ENCODE peak calls at places on chromosomes 16 and 17, in six cellular contexts. D is Daoy; V is ovary; A is stimulated activated CD8-positive, alpha-beta memory T cell treated with anti-CD3 and anti-CD28 coated beads, Interleukin-15, amount 100 ng/mL, for 48 hours; W is T-helper 17 cell; H is cardiac fibroblast. R is an unnamed sample.

GRCh38 chr17:951388-952132 is 28.0 kb downstream of the NXN start:
- DNase-seq in V (no peak), A (no peak), H (peak), D (peak), W (no peak), R (peak)

GRCh38 chr17:64282753-64283080 is 19.7 kb upstream of the TEX2 start:
- DNase-seq in D (no peak), V (no peak), W (no peak), A (no peak), H (no peak), R (no peak)

GRCh38 chr17:72426321-72426720 is 305.5 kb downstream of the SOX9 start:
- DNase-seq in V (no peak), W (no peak), H (no peak), A (no peak), D (no peak), R (no peak)

GRCh38 chr16:84357191-84357651 is 11.1 kb upstream of the ATP2C2 start:
- DNase-seq in D (peak), V (no peak), W (no peak), H (peak), A (peak), R (no peak)

GRCh38 chr16:397135-397661 is at the start of gene NME4:
- DNase-seq in A (no peak), V (peak), H (peak), W (no peak), D (peak), R (peak)

GRCh38 chr17:2867441-2868424 is 71.5 kb downstream of the RAP1GAP2 start:
- DNase-seq in H (peak), D (peak), A (no peak), W (no peak), V (no peak), R (no peak)

GRCh38 chr16:69763557-69763942 is 1.4 kb downstream of the WWP2 start:
- DNase-seq in W (no peak), A (no peak), V (no peak), D (no peak), H (no peak), R (peak)

GRCh38 chr17:44223574-44224046 is 4.1 kb upstream of the UBTF start:
- DNase-seq in A (no peak), H (peak), W (no peak), D (peak), V (peak), R (peak)

GRCh38 chr17:2395258-2396170 is 5.3 kb downstream of the MNT start:
- DNase-seq in H (peak), A (no peak), V (peak), W (no peak), D (peak), R (no peak)

GRCh38 chr17:57810740-57811632 is 38.9 kb downstream of the MRPS23 start:
- DNase-seq in H (peak), V (peak), W (no peak), A (no peak), D (peak), R (peak)

GRCh38 chr16:11639925-11640899 is 28.0 kb upstream of the SNN start:
- DNase-seq in V (peak), W (no peak), H (peak), A (no peak), D (peak), R (peak)

GRCh38 chr17:80453126-80453979 is 23.1 kb downstream of the NPTX1 start:
- DNase-seq in H (no peak), W (no peak), A (no peak), D (no peak), V (no peak), R (no peak)

R was measured in adipocyte.